ENCODE peak calls at places on chromosomes 5 and 9, in four cellular contexts. One of them, this sample, is unnamed.

GRCh38 chr9:70091553-70091952 is 47.9 kb downstream of the MAMDC2 start:
- DNase-seq in mammary epithelial cell: no peak
- DNase-seq in A549: no peak
- DNase-seq in neuronal stem cell: no peak
- DNase-seq in this sample: no peak

GRCh38 chr9:81687521-81688261 is 1.7 kb downstream of the TLE1 start:
- DNase-seq in mammary epithelial cell: peak; percentile 35
- DNase-seq in A549: peak; percentile 52
- DNase-seq in neuronal stem cell: peak; percentile 59
- DNase-seq in this sample: peak; percentile 90

GRCh38 chr9:7303932-7304331 is 495.6 kb downstream of the DMAC1 start:
- DNase-seq in mammary epithelial cell: no peak
- DNase-seq in A549: no peak
- DNase-seq in neuronal stem cell: no peak
- DNase-seq in this sample: no peak

GRCh38 chr9:107309271-107309670 is 26.2 kb downstream of the RAD23B start:
- DNase-seq in mammary epithelial cell: no peak
- DNase-seq in A549: no peak
- DNase-seq in neuronal stem cell: no peak
- DNase-seq in this sample: no peak

GRCh38 chr5:141869040-141869439 is 9.2 kb downstream of the PCDH1 start:
- DNase-seq in mammary epithelial cell: no peak
- DNase-seq in A549: no peak
- DNase-seq in neuronal stem cell: no peak
- DNase-seq in this sample: no peak

GRCh38 chr9:121336705-121337104 is 33.3 kb downstream of the STOM start:
- DNase-seq in mammary epithelial cell: no peak
- DNase-seq in A549: no peak
- DNase-seq in neuronal stem cell: no peak
- DNase-seq in this sample: no peak

GRCh38 chr9:119252671-119253299 is 116.5 kb downstream of the BRINP1 start:
- DNase-seq in mammary epithelial cell: no peak
- DNase-seq in A549: no peak
- DNase-seq in neuronal stem cell: peak; percentile 27
- DNase-seq in this sample: no peak

GRCh38 chr5:141814064-141814982 is 63.9 kb downstream of the PCDH1 start:
- DNase-seq in mammary epithelial cell: peak; percentile 36
- DNase-seq in A549: peak; percentile 55
- DNase-seq in neuronal stem cell: peak; percentile 64
- DNase-seq in this sample: peak; percentile 94

GRCh38 chr5:10338996-10339903 is 14.2 kb upstream of the MARCHF6 start:
- DNase-seq in mammary epithelial cell: no peak
- DNase-seq in A549: no peak
- DNase-seq in neuronal stem cell: peak; percentile 45
- DNase-seq in this sample: no peak

GRCh38 chr5:17989567-17989966 is 355.3 kb downstream of the TAF11L14 start:
- DNase-seq in mammary epithelial cell: no peak
- DNase-seq in A549: no peak
- DNase-seq in neuronal stem cell: no peak
- DNase-seq in this sample: no peak

GRCh38 chr5:104594850-104595249 is 1032.3 kb upstream of the NUDT12 start:
- DNase-seq in mammary epithelial cell: no peak
- DNase-seq in A549: no peak
- DNase-seq in neuronal stem cell: no peak
- DNase-seq in this sample: no peak

GRCh38 chr9:131405429-131405828 is 11.5 kb downstream of the PRRC2B start:
- DNase-seq in mammary epithelial cell: no peak
- DNase-seq in A549: no peak
- DNase-seq in neuronal stem cell: no peak
- DNase-seq in this sample: peak; percentile 93

GRCh38 chr9:120735009-120735408 is 20.7 kb upstream of the MEGF9 start:
- DNase-seq in mammary epithelial cell: no peak
- DNase-seq in A549: no peak
- DNase-seq in neuronal stem cell: no peak
- DNase-seq in this sample: no peak

GRCh38 chr5:60066502-60066901 is 173.0 kb upstream of the PDE4D start:
- DNase-seq in mammary epithelial cell: no peak
- DNase-seq in A549: no peak
- DNase-seq in neuronal stem cell: no peak
- DNase-seq in this sample: no peak

GRCh38 chr5:485943-486491 is 38.2 kb downstream of the SLC9A3 start:
- DNase-seq in mammary epithelial cell: no peak
- DNase-seq in A549: no peak
- DNase-seq in neuronal stem cell: no peak
- DNase-seq in this sample: peak; percentile 89

GRCh38 chr5:148385094-148385493 is 1.3 kb downstream of the FBXO38 start:
- DNase-seq in mammary epithelial cell: no peak
- DNase-seq in A549: no peak
- DNase-seq in neuronal stem cell: no peak
- DNase-seq in this sample: no peak
- H3K4me2 ChIP-seq in mammary epithelial cell: peak overlapping the region; percentile 83
- H3K4me2 ChIP-seq in A549: peak overlapping the region; percentile 96
- H3K4me2 ChIP-seq in neuronal stem cell: peak overlapping the region; percentile 51
- H3K4me2 ChIP-seq in this sample: peak overlapping the region; percentile 94

GRCh38 chr9:34650816-34651215 is 1.2 kb upstream of the IL11RA start:
- DNase-seq in mammary epithelial cell: no peak
- DNase-seq in A549: no peak
- DNase-seq in neuronal stem cell: no peak
- DNase-seq in this sample: no peak

GRCh38 chr9:34653131-34653530 is 1.1 kb downstream of the IL11RA start:
- DNase-seq in mammary epithelial cell: no peak
- DNase-seq in A549: no peak
- DNase-seq in neuronal stem cell: no peak
- DNase-seq in this sample: no peak

GRCh38 chr9:34651286-34651685 is 699 bp upstream of the IL11RA start:
- DNase-seq in mammary epithelial cell: peak; percentile 60
- DNase-seq in A549: no peak
- DNase-seq in neuronal stem cell: no peak
- DNase-seq in this sample: no peak

GRCh38 chr9:34652608-34653007 is 623 bp downstream of the IL11RA start:
- DNase-seq in mammary epithelial cell: no peak
- DNase-seq in A549: no peak
- DNase-seq in neuronal stem cell: no peak
- DNase-seq in this sample: no peak

GRCh38 chr9:34651876-34652602 is at the start of gene IL11RA:
- DNase-seq in mammary epithelial cell: peak; percentile 79
- DNase-seq in A549: peak; percentile 91
- DNase-seq in neuronal stem cell: peak; percentile 88
- DNase-seq in this sample: peak; percentile 96
- H3K4me1 ChIP-seq in mammary epithelial cell: peaks cover 22% of the 10 kb centered on the region
- H3K4me1 ChIP-seq in A549: peaks cover 28% of the 10 kb centered on the region
- H3K4me1 ChIP-seq in neuronal stem cell: peaks cover 38% of the 10 kb centered on the region
- H3K4me1 ChIP-seq in this sample: peaks cover 49% of the 10 kb centered on the region

GRCh38 chr5:130541617-130542221 is 623.3 kb downstream of the HINT1 start:
- DNase-seq in mammary epithelial cell: peak; percentile 84
- DNase-seq in A549: no peak
- DNase-seq in neuronal stem cell: no peak
- DNase-seq in this sample: no peak
- H3K4me2 ChIP-seq in mammary epithelial cell: peak overlapping the region; percentile 29
- H3K4me2 ChIP-seq in A549: peak overlapping the region; percentile 33
- H3K4me2 ChIP-seq in neuronal stem cell: no peak overlapping the region
- H3K4me2 ChIP-seq in this sample: peak overlapping the region; percentile 39

GRCh38 chr5:73664796-73665195 is 38.8 kb downstream of the ARHGEF28 start:
- DNase-seq in mammary epithelial cell: no peak
- DNase-seq in A549: no peak
- DNase-seq in neuronal stem cell: no peak
- DNase-seq in this sample: no peak

GRCh38 chr5:73663161-73663859 is 37.3 kb downstream of the ARHGEF28 start:
- DNase-seq in mammary epithelial cell: no peak
- DNase-seq in A549: peak; percentile 30
- DNase-seq in neuronal stem cell: no peak
- DNase-seq in this sample: no peak

GRCh38 chr5:73666891-73667290 is 40.9 kb downstream of the ARHGEF28 start:
- DNase-seq in mammary epithelial cell: no peak
- DNase-seq in A549: no peak
- DNase-seq in neuronal stem cell: no peak
- DNase-seq in this sample: no peak

GRCh38 chr5:73663860-73664240 is 37.9 kb downstream of the ARHGEF28 start:
- DNase-seq in mammary epithelial cell: no peak
- DNase-seq in A549: peak; percentile 17
- DNase-seq in neuronal stem cell: no peak
- DNase-seq in this sample: no peak

GRCh38 chr5:73661753-73662152 is 35.8 kb downstream of the ARHGEF28 start:
- DNase-seq in mammary epithelial cell: no peak
- DNase-seq in A549: no peak
- DNase-seq in neuronal stem cell: no peak
- DNase-seq in this sample: no peak
- H3K4me1 ChIP-seq in mammary epithelial cell: peaks cover 26% of the 10 kb centered on the region
- H3K4me1 ChIP-seq in A549: peaks cover 65% of the 10 kb centered on the region
- H3K4me1 ChIP-seq in neuronal stem cell: no peaks in the 10 kb centered on the region
- H3K4me1 ChIP-seq in this sample: no peaks in the 10 kb centered on the region